ENCODE peak calls at places on chromosomes 3 and 15, in six cellular contexts. W, R, K, U, Y and G are unnamed samples.

GRCh38 chr3:153762411-153763235 is 358.6 kb upstream of the ARHGEF26 start:
- DNase-seq in W (no peak), R (no peak), K (no peak), U (no peak), Y (no peak), G (no peak)

GRCh38 chr3:131453536-131453935 is 49.2 kb downstream of the MRPL3 start:
- DNase-seq in W (no peak), R (no peak), K (no peak), U (no peak), Y (no peak), G (no peak)

GRCh38 chr3:133211449-133211848 is 173.3 kb downstream of the TMEM108 start:
- DNase-seq in W (no peak), R (no peak), K (no peak), U (no peak), Y (no peak), G (peak)

GRCh38 chr3:16069149-16069922 is 105.1 kb upstream of the GALNT15 start:
- DNase-seq in W (no peak), R (no peak), K (peak), U (no peak), Y (peak), G (no peak)

GRCh38 chr3:98343647-98344507 is 9.8 kb upstream of the OR5K4 start:
- DNase-seq in W (peak), R (no peak), K (peak), U (peak), Y (peak), G (no peak)

GRCh38 chr3:67418539-67419529 is 235.6 kb downstream of the SUCLG2 start:
- DNase-seq in W (no peak), R (no peak), K (peak), U (no peak), Y (no peak), G (no peak)

GRCh38 chr3:48428863-48429415 is 947 bp downstream of the PLXNB1 start:
- DNase-seq in W (no peak), R (peak), K (no peak), U (peak), Y (peak), G (peak)

GRCh38 chr3:123816673-123817207 is 67.4 kb downstream of the MYLK start:
- DNase-seq in W (peak), R (no peak), K (peak), U (no peak), Y (peak), G (no peak)

GRCh38 chr3:196280689-196281463 is 6.7 kb downstream of the PCYT1A start:
- DNase-seq in W (no peak), R (no peak), K (no peak), U (no peak), Y (no peak), G (no peak)

GRCh38 chr15:89802231-89802928 is 12.3 kb downstream of the ANPEP start:
- DNase-seq in W (no peak), R (no peak), K (no peak), U (no peak), Y (no peak), G (no peak)

GRCh38 chr3:49673715-49674490 is at the start of gene APEH:
- DNase-seq in W (peak), R (peak), K (peak), U (no peak), Y (peak), G (no peak)

GRCh38 chr3:58234516-58234931 is 3.1 kb upstream of the ABHD6 start:
- DNase-seq in W (peak), R (no peak), K (peak), U (no peak), Y (no peak), G (no peak)

GRCh38 chr3:119194237-119195150 is 21.1 kb downstream of the UPK1B start:
- DNase-seq in W (no peak), R (no peak), K (peak), U (no peak), Y (no peak), G (no peak)

GRCh38 chr15:95845862-95846515 is 484.5 kb upstream of the NR2F2 start:
- DNase-seq in W (no peak), R (peak), K (no peak), U (no peak), Y (no peak), G (no peak)

GRCh38 chr15:78102741-78103140 is 10.4 kb downstream of the SH2D7 start:
- DNase-seq in W (no peak), R (no peak), K (no peak), U (no peak), Y (no peak), G (no peak)

GRCh38 chr3:11482024-11482423 is 161.7 kb downstream of the VGLL4 start:
- DNase-seq in W (no peak), R (peak), K (no peak), U (no peak), Y (no peak), G (no peak)

GRCh38 chr3:184791134-184791533 is 20.8 kb upstream of the VPS8 start:
- DNase-seq in W (no peak), R (no peak), K (no peak), U (no peak), Y (no peak), G (peak)

GRCh38 chr15:32119286-32119685 is 89.0 kb downstream of the CHRNA7 start:
- DNase-seq in W (no peak), R (no peak), K (no peak), U (no peak), Y (no peak), G (no peak)

GRCh38 chr3:190432216-190432615 is 17.5 kb downstream of the TMEM207 start:
- DNase-seq in W (no peak), R (no peak), K (no peak), U (no peak), Y (peak), G (no peak)

GRCh38 chr15:63495780-63496179 is 8.6 kb upstream of the USP3 start:
- DNase-seq in W (no peak), R (no peak), K (no peak), U (no peak), Y (no peak), G (no peak)

GRCh38 chr3:147864754-147865354 is 455.7 kb downstream of the ZIC1 start:
- DNase-seq in W (no peak), R (no peak), K (no peak), U (no peak), Y (no peak), G (no peak)

GRCh38 chr3:69161587-69162196 is 39.3 kb upstream of the LMOD3 start:
- DNase-seq in W (no peak), R (no peak), K (peak), U (peak), Y (peak), G (peak)

GRCh38 chr3:179837374-179837773 is 184.5 kb downstream of the USP13 start:
- DNase-seq in W (no peak), R (no peak), K (peak), U (no peak), Y (no peak), G (no peak)

GRCh38 chr3:103083848-103084631 is 649.2 kb downstream of the ZPLD1 start:
- DNase-seq in W (no peak), R (no peak), K (no peak), U (no peak), Y (no peak), G (no peak)

GRCh38 chr3:155270485-155271342 is 22.8 kb downstream of the STRIT1 start:
- DNase-seq in W (no peak), R (no peak), K (no peak), U (no peak), Y (no peak), G (no peak)

GRCh38 chr15:80455668-80456442 is 51.7 kb downstream of the ARNT2 start:
- DNase-seq in W (peak), R (no peak), K (peak), U (peak), Y (peak), G (peak)

GRCh38 chr15:58475573-58476524 is 44.1 kb downstream of the LIPC start:
- DNase-seq in W (no peak), R (no peak), K (peak), U (no peak), Y (no peak), G (no peak)

GRCh38 chr15:42118650-42119531 is 24.5 kb upstream of the PLA2G4D start:
- DNase-seq in W (no peak), R (no peak), K (no peak), U (peak), Y (no peak), G (peak)

GRCh38 chr15:95087253-95087609 is 855.9 kb downstream of the MCTP2 start:
- DNase-seq in W (no peak), R (no peak), K (no peak), U (no peak), Y (no peak), G (no peak)

GRCh38 chr3:159548675-159549335 is 439.8 kb upstream of the IL12A start:
- DNase-seq in W (no peak), R (no peak), K (peak), U (no peak), Y (peak), G (no peak)

GRCh38 chr3:165185707-165186327 is 10.4 kb downstream of the SLITRK3 start:
- DNase-seq in W (no peak), R (no peak), K (peak), U (peak), Y (peak), G (no peak)

GRCh38 chr15:78206326-78207109 is 27.8 kb downstream of the ACSBG1 start:
- DNase-seq in W (no peak), R (no peak), K (peak), U (no peak), Y (peak), G (no peak)

GRCh38 chr3:180657094-180657493 is 22.2 kb downstream of the CCDC39 start:
- DNase-seq in W (no peak), R (no peak), K (no peak), U (no peak), Y (no peak), G (no peak)

GRCh38 chr3:19899264-19899663 is 34.8 kb downstream of the EFHB start:
- DNase-seq in W (no peak), R (no peak), K (no peak), U (no peak), Y (no peak), G (no peak)